ENCODE peak calls at places on chromosomes 12 and 14, in six cellular contexts. D is H7, H is AG04450, T is A673, Z is vagina, I is Caco-2. F is an unnamed sample.

GRCh38 chr14:70698288-70698687 is 56.6 kb downstream of the TTC9 start:
- DNase-seq in T (no peak), D (no peak), I (no peak), Z (no peak), H (no peak), F (no peak)

GRCh38 chr14:65164068-65164824 is 61.9 kb upstream of the MAX start:
- DNase-seq in Z (no peak), D (peak), T (peak), H (no peak), I (no peak), F (no peak)

GRCh38 chr12:24814379-24815086 is 134.4 kb downstream of the BCAT1 start:
- DNase-seq in H (no peak), Z (no peak), D (no peak), I (no peak), T (no peak), F (no peak)

GRCh38 chr12:102690267-102690666 is 209.9 kb upstream of the IGF1 start:
- DNase-seq in H (no peak), Z (no peak), I (no peak), D (no peak), T (no peak), F (no peak)

GRCh38 chr14:20680843-20681347 is 3.5 kb upstream of the RNASE4 start:
- DNase-seq in H (no peak), D (no peak), T (no peak), Z (no peak), I (no peak), F (no peak)

GRCh38 chr14:65206448-65207096 is 104.3 kb upstream of the MAX start:
- DNase-seq in Z (no peak), I (no peak), D (no peak), T (no peak), H (peak), F (no peak)

GRCh38 chr12:107472308-107472707 is 213.3 kb upstream of the PWP1 start:
- DNase-seq in Z (no peak), H (no peak), I (no peak), D (no peak), T (no peak), F (no peak)

GRCh38 chr14:91366749-91367148 is 50.9 kb downstream of the CCDC88C start:
- DNase-seq in D (no peak), I (no peak), Z (no peak), H (no peak), T (no peak), F (peak)

GRCh38 chr14:60753264-60754126 is 18.9 kb downstream of the MNAT1 start:
- DNase-seq in H (no peak), I (no peak), D (no peak), Z (no peak), T (no peak), F (peak)

DNA sequence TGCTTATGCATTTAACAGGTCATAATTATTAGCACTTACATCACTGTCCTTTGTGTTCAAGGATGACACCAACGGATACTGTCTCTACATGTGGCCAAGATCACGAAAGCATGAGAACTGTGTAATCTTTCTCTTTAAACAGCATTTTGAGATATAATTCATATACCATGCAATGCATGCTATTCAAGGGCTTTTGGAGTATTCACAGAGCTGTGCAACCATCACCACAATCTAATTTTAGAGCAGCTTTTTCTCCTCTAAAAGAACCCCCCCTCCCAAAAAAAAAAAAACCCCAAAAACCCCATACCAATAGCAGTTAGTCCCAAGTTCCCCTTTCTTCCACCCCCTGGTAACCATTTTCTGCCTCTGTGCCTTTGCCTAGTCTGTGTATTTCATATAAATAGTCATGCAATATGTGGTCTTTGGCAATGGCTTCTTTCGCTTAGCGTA is 60.6 kb downstream of the SPRING1 start:
- DNase-seq in Z (no peak), H (no peak), I (no peak), D (no peak), T (no peak), F (no peak)
- H3K4me3 ChIP-seq in Z (no peak), H (no peak), I (no peak), D (no peak), T (no peak), F (no peak)

DNA sequence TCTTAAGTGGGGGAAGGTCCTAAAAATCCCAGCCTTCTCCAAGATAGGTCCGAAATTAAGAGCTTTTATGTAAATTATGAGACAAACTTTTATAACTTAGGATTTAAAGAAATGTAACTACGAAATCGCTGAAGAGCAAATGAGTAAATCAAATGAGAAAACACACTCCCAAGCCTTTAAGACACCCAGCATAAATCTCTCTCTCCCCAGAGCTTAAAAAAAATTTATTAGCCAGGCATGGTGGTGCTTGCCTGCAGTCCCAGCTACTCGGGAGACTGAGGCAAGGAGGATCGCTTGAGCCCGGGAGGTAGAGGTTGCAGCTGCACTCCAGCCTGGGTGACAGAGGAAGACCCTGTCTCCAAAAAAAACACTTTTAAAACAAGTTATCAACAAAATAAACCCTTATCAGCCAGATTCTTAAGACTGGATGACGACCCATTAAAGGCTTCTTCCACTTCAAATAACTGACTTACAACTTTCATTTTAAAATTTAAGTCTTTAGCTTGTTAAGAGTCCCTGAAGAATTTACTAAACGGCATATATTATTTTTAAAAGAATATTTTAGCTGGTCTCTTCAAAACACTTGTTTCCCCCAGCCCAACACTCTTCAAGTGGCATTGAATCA is 3.2 kb downstream of the PTGES3 start:
- DNase-seq in T (peak), I (no peak), H (no peak), Z (no peak), D (no peak), F (no peak)
- H3K4me3 ChIP-seq in T (peak), I (no peak), H (peak), Z (peak), D (no peak), F (peak)

DNA sequence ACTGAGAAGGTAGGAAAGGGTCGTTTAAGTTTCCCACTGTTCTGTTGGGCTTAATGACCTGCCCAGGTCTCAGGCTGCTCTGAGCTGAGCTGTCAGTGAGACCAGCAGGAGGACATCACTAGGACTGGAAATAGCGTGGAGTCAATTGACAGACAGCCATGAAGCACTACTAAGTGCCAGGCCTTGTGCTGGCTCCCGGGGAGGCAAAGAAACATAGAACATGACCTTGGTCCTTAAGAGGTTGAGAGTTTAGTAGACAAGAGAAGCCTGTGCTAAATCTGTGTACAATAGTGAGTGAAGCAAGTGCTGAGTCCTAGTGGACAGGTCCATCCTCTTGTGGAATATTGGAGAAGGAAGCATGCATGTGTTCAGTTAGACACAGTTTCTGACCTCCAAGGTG is 239.2 kb downstream of the CACNA1C start:
- DNase-seq in I (no peak), H (no peak), Z (no peak), D (no peak), T (no peak), F (no peak)
- H3K4me3 ChIP-seq in I (no peak), H (no peak), Z (no peak), D (no peak), T (no peak), F (no peak)

DNA sequence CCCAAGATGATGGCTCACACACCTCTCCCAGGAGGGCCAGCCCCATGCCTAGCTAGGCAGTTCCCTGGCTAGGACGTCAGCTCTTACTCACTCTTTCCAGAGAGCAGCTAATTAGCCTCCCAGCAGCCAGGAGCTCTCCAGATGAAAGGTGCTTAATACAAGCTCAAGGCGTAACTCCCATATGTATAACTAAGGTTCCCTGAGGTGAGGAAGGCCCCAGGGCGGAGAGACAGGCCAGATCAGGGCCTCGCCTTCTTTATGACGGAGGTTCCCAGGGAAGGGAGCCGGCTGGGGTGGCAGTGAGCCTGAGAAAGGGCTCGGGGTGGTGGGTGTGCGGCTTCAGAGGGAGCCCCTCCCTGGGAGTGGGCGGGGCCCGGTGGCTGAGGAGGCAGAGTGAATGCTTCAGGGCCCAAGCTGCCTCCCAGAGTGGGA is 26.4 kb upstream of the ZFP36L1 start:
- DNase-seq in Z (no peak), T (no peak), D (peak), I (peak), H (no peak), F (peak)
- H3K4me3 ChIP-seq in Z (no peak), T (no peak), D (no peak), I (no peak), H (no peak), F (no peak)

GRCh38 chr12:12356467-12356885 is 402 bp upstream of the BORCS5 start:
- DNase-seq in I (no peak), T (no peak), D (no peak), Z (no peak), H (no peak), F (no peak)

GRCh38 chr12:12356886-12357696 is at the start of gene BORCS5:
- DNase-seq in T (peak), I (peak), H (peak), Z (peak), D (peak), F (peak)

GRCh38 chr12:12357697-12358476 is 1.0 kb downstream of the BORCS5 start:
- DNase-seq in T (peak), H (no peak), D (no peak), I (no peak), Z (no peak), F (no peak)

GRCh38 chr12:12353807-12354206 is 3.1 kb upstream of the BORCS5 start:
- DNase-seq in H (no peak), Z (no peak), D (no peak), I (no peak), T (no peak), F (no peak)

DNA sequence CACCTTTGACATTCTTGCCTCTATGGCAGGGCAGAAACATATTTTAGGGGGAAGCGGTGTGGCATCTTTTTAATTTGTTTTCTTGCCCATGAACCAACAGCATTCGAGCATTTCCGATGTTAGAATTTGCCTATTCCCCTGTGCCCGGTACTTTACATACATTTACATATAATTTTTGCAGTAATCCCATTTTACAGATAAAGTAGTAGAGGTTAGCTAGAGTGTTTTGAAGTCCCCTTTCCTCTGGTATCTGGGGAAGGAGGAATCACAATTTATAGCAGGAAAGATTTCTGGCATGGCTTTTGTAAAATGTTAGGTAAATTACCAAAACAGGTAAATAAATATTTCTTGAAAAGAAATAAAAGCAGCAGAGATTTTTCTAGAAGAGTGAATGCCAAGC is 1.6 kb downstream of the BORCS5 start:
- DNase-seq in D (no peak), I (no peak), T (peak), Z (no peak), H (no peak), F (no peak)
- H3K4me3 ChIP-seq in D (no peak), I (peak), T (peak), Z (no peak), H (peak), F (no peak)

GRCh38 chr12:49487605-49488004 is 51.2 kb upstream of the KCNH3 start:
- DNase-seq in T (no peak), D (no peak), I (no peak), Z (no peak), H (no peak), F (no peak)
- H3K4me3 ChIP-seq in T (no peak), D (no peak), I (no peak), Z (no peak), H (no peak), F (no peak)

GRCh38 chr12:22880810-22881209 is 255.8 kb downstream of the ETNK1 start:
- DNase-seq in H (no peak), Z (no peak), D (no peak), I (no peak), T (no peak), F (no peak)

GRCh38 chr12:22880331-22880730 is 255.4 kb downstream of the ETNK1 start:
- DNase-seq in H (no peak), D (no peak), T (no peak), I (no peak), Z (no peak), F (no peak)

GRCh38 chr12:22879203-22879602 is 254.2 kb downstream of the ETNK1 start:
- DNase-seq in D (no peak), H (no peak), Z (no peak), T (no peak), I (no peak), F (no peak)

GRCh38 chr12:22874151-22874550 is 249.2 kb downstream of the ETNK1 start:
- DNase-seq in H (no peak), T (no peak), Z (no peak), D (no peak), I (no peak), F (no peak)

GRCh38 chr12:22876262-22876661 is 251.3 kb downstream of the ETNK1 start:
- DNase-seq in H (no peak), I (no peak), T (no peak), Z (no peak), D (no peak), F (no peak)
- H3K4me3 ChIP-seq in H (no peak), I (no peak), T (no peak), Z (no peak), D (no peak), F (no peak)